ENCODE peak calls at places on chromosomes 7 and 10, in four cellular contexts. Y is substantia nigra, T is D341Med, D is NCI-H510A treated with DMSO at 0.1 percent for 48 hours. Q is an unnamed sample.

GRCh38 chr10:123392182-123392930 is 238.2 kb downstream of the BUB3 start:
- DNase-seq in T (no peak), D (no peak), Y (no peak), Q (no peak)

GRCh38 chr7:150943453-150943814 is 34.7 kb downstream of the KCNH2 start:
- DNase-seq in T (no peak), D (no peak), Y (no peak), Q (no peak)

GRCh38 chr10:124465003-124465776 is 3.6 kb downstream of the LHPP start:
- DNase-seq in D (peak; percentile 15), Y (no peak), T (no peak), Q (no peak)

GRCh38 chr10:124589491-124590006 is 127.9 kb downstream of the LHPP start:
- DNase-seq in Y (no peak), T (no peak), D (no peak), Q (peak; percentile 58)

GRCh38 chr7:91293840-91294239 is 29.6 kb downstream of the FZD1 start:
- DNase-seq in T (no peak), D (no peak), Y (no peak), Q (no peak)

GRCh38 chr7:1562611-1563051 is 6.6 kb upstream of the TMEM184A start:
- DNase-seq in T (peak; percentile 85), Y (no peak), D (no peak), Q (no peak)

GRCh38 chr10:60270426-60270825 is 119.2 kb downstream of the ANK3 start:
- DNase-seq in D (no peak), T (no peak), Y (no peak), Q (no peak)

GRCh38 chr10:2968401-2968800 is 98.9 kb upstream of the PFKP start:
- DNase-seq in D (no peak), T (no peak), Y (no peak), Q (no peak)

GRCh38 chr7:23356726-23357125 is 57.6 kb downstream of the MALSU1 start:
- DNase-seq in Y (no peak), D (no peak), T (no peak), Q (no peak)

GRCh38 chr10:35639651-35640311 is 2.3 kb downstream of the FZD8 start:
- DNase-seq in Y (no peak), D (no peak), T (peak; percentile 59), Q (no peak)

GRCh38 chr7:21743493-21743892 is 200.7 kb downstream of the DNAH11 start:
- DNase-seq in T (no peak), D (no peak), Y (no peak), Q (no peak)

GRCh38 chr7:142557971-142558582 is 191.2 kb upstream of the PRSS1 start:
- DNase-seq in D (no peak), Y (no peak), T (peak; percentile 76), Q (no peak)

GRCh38 chr10:37801557-37801956 is 55.9 kb downstream of the ZNF248 start:
- DNase-seq in T (no peak), D (no peak), Y (no peak), Q (no peak)

GRCh38 chr10:31961675-31962074 is 33.0 kb upstream of the ARHGAP12 start:
- DNase-seq in D (no peak), T (no peak), Y (no peak), Q (no peak)

GRCh38 chr10:126016884-126017283 is 120.5 kb downstream of the FANK1 start:
- DNase-seq in Y (no peak), T (no peak), D (no peak), Q (no peak)

GRCh38 chr7:42493436-42494198 is 256.6 kb upstream of the GLI3 start:
- DNase-seq in D (no peak), Y (no peak), T (peak; percentile 25), Q (no peak)

GRCh38 chr7:81887098-81887497 is 117.3 kb upstream of the HGF start:
- DNase-seq in D (peak; percentile 67), T (no peak), Y (no peak), Q (no peak)

GRCh38 chr7:88072036-88072714 is 138.1 kb downstream of the ADAM22 start:
- DNase-seq in Y (no peak), T (no peak), D (no peak), Q (no peak)

GRCh38 chr10:120208488-120208887 is 248.5 kb upstream of the PLPP4 start:
- DNase-seq in D (no peak), T (no peak), Y (no peak), Q (no peak)

GRCh38 chr10:131946880-131947279 is 34.8 kb downstream of the BNIP3 start:
- DNase-seq in D (no peak), Y (no peak), T (no peak), Q (no peak)

GRCh38 chr10:84416245-84416555 is 87.8 kb downstream of the CCSER2 start:
- DNase-seq in D (no peak), T (no peak), Y (no peak), Q (no peak)

GRCh38 chr10:132607491-132607890 is 69.9 kb downstream of the INPP5A start:
- DNase-seq in T (no peak), D (no peak), Y (no peak), Q (no peak)

GRCh38 chr10:17547026-17547425 is 70.1 kb downstream of the HACD1 start:
- DNase-seq in T (no peak), Y (no peak), D (no peak), Q (no peak)

GRCh38 chr7:111730476-111731300 is 168.4 kb upstream of the IMMP2L start:
- DNase-seq in T (peak; percentile 58), D (no peak), Y (no peak), Q (peak; percentile 19)

GRCh38 chr10:124701881-124702656 is 42.1 kb downstream of the FAM53B start:
- DNase-seq in Y (no peak), T (no peak), D (no peak), Q (no peak)

GRCh38 chr10:25063157-25063556 is 46.7 kb downstream of the THNSL1 start:
- DNase-seq in Y (no peak), T (no peak), D (no peak), Q (no peak)

GRCh38 chr10:34808789-34809745 is 6.0 kb downstream of the PARD3 start:
- DNase-seq in D (peak; percentile 63), Y (peak; percentile 16), T (no peak), Q (peak; percentile 46)

GRCh38 chr10:62076872-62077271 is 175.4 kb downstream of the ARID5B start:
- DNase-seq in Y (no peak), D (no peak), T (no peak), Q (no peak)

GRCh38 chr7:83155407-83155806 is 7.3 kb downstream of the PCLO start:
- DNase-seq in D (no peak), Y (no peak), T (no peak), Q (no peak)

GRCh38 chr7:42661312-42661711 is 250.6 kb downstream of the C7orf25 start:
- DNase-seq in D (no peak), Y (no peak), T (no peak), Q (no peak)

GRCh38 chr7:115559877-115560276 is 470.7 kb downstream of the TFEC start:
- DNase-seq in Y (no peak), D (no peak), T (no peak), Q (no peak)

GRCh38 chr7:3371601-3372000 is 70.5 kb downstream of the SDK1 start:
- DNase-seq in Y (no peak), D (peak; percentile 63), T (no peak), Q (no peak)